ENCODE peak calls at places on chromosome 18, in eight cellular contexts. T is spleen, C is IMR-90, J is endothelial cell of umbilical vein, R is HepG2, Z is Peyer's patch, H is right lobe of liver, S is uterus. Q is an unnamed sample. For H3K36me3, the result is how much of the 10 kb centered on the place peaks cover.

GRCh38 chr18:33372442-33372841 is 68.1 kb downstream of the CCDC178 start:
- DNase-seq in C (no peak), R (no peak), T (no peak), Z (no peak), H (no peak), J (no peak), S (no peak), Q (no peak)

GRCh38 chr18:63603772-63604171 is 16.6 kb downstream of the SERPINB13 start:
- DNase-seq in S (no peak), T (no peak), H (no peak), C (peak), J (no peak), R (no peak), Z (no peak), Q (no peak)

GRCh38 chr18:30970201-30970816 is 72.2 kb downstream of the DSC3 start:
- DNase-seq in R (peak), T (no peak), S (no peak), Z (no peak), H (no peak), C (peak), J (peak), Q (no peak)

GRCh38 chr18:63213331-63213900 is 106.2 kb downstream of the BCL2 start:
- DNase-seq in J (no peak), S (no peak), T (no peak), C (no peak), H (no peak), R (no peak), Z (no peak), Q (no peak)

GRCh38 chr18:62331581-62332436 is 6.7 kb downstream of the TNFRSF11A start:
- DNase-seq in Z (no peak), C (peak), J (peak), T (peak), S (peak), R (no peak), H (no peak), Q (no peak)

GRCh38 chr18:366466-367053 is 98.7 kb upstream of the THOC1 start:
- DNase-seq in H (no peak), R (no peak), T (no peak), C (no peak), Z (no peak), S (no peak), J (no peak), Q (no peak)

GRCh38 chr18:48934400-48934707 is 16.4 kb downstream of the SMAD7 start:
- DNase-seq in T (no peak), R (no peak), Z (no peak), H (no peak), J (no peak), S (no peak), C (no peak), Q (no peak)

GRCh38 chr18:46158498-46158897 is 54.3 kb downstream of the HAUS1 start:
- DNase-seq in H (no peak), T (no peak), S (no peak), Z (no peak), J (no peak), R (no peak), C (peak), Q (no peak)

GRCh38 chr18:49876536-49876935 is 63.2 kb upstream of the ACAA2 start:
- DNase-seq in T (no peak), H (no peak), R (no peak), C (no peak), J (no peak), S (no peak), Z (no peak), Q (no peak)

GRCh38 chr18:421236-422155 is 79.0 kb downstream of the COLEC12 start:
- DNase-seq in T (no peak), S (no peak), J (peak), Z (no peak), C (peak), H (no peak), R (peak), Q (no peak)

GRCh38 chr18:23684515-23685197 is 4.6 kb upstream of the LAMA3 start:
- DNase-seq in H (no peak), R (peak), J (no peak), C (no peak), Z (no peak), T (no peak), S (peak), Q (no peak)
- H3K4me3 ChIP-seq in H (no peak), R (no peak), J (no peak), C (no peak), Z (no peak), T (no peak), S (no peak), Q (no peak)

DNA sequence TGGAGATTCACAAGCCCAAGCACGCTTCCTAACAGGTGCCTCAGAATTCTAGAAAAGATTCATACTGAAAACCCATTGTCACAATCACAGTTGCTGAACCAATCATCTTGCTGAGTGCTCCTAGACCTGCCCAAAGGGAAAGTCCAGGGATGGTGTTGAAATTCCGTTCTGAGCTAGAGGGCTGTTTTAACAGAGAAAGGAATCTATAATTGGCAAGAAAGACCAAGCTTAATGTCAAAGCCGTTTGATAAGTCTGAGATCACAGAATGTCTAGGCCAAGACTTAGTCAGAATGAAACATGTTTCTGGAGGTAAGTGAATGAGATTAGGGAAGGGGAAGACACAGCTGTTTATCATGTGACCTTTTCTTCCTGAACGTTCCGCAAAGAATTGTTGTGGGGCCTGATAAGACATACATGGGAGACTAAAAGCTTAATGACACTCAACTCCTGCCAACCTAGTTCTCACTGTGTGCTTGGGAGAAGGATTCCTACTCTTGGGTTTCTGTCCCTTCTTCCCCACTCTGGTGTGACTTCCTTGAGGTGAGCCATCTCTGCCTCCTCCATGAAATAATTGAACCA is 27.5 kb downstream of the PMAIP1 start:
- DNase-seq in T (no peak), J (peak), C (peak), Z (no peak), S (no peak), R (no peak), H (no peak), Q (no peak)
- TF ChIP-seq POLR2A in T (no peak), J (no peak), C (no peak), Z (no peak), S (no peak), R (no peak), H (no peak), Q (no peak)

GRCh38 chr18:55547705-55548056 is 40.3 kb downstream of the TCF4 start:
- DNase-seq in H (no peak), R (no peak), S (no peak), C (no peak), T (no peak), Z (no peak), J (no peak), Q (no peak)
- H3K36me3 ChIP-seq in H (under half), R (under half), S (under half), C (under half), T (under half), Z (under half), J (under half), Q (under half)

GRCh38 chr18:73774836-73775509 is 372.7 kb downstream of the FBXO15 start:
- DNase-seq in Z (no peak), R (no peak), T (no peak), J (no peak), H (no peak), C (no peak), S (no peak), Q (no peak)
- H3K4me3 ChIP-seq in Z (no peak), R (no peak), T (no peak), J (no peak), H (no peak), C (no peak), S (no peak), Q (no peak)

DNA sequence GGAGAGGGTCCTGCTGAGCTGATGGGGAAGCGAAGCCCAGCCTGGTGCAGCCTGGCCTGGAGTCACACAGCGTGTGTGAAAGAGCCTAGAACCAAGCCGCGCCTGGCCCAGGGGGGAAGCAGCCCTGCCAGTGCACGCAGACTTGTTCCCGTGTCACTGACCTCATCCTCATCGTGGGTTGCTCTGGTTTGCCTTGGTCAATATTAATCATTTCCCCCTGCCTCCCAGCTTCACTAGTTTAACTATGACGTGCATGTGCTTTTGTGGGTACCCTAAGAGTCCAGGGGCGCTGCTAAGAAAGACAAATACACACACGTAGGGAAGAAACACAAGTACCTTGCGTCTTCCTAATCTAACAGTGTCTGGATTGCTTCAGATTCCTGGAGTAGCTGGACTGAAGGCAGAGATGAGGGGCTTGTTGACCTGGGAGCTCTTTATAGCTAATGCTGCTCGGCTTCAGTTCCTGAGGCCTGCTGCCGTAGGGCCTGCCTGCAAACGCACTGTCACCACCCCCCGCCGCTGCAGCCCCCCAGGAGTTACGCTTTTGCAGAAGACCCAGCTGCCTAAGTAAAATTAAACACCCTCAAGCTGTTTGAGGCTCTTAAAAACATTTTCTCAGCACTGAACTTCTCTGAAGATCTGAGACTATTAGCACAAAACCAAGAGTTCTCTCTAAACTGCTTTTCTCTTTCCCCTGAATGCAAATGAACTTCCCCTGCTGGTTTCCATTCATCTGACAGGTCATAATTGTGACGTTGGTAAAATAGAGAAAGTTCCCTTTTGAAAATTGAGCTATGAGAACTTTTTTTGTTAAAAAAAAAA is 159.2 kb downstream of the FAM210A start:
- DNase-seq in H (peak), R (no peak), C (no peak), Z (peak), S (no peak), T (peak), J (no peak), Q (no peak)
- TF ChIP-seq POLR2A in H (no peak), R (no peak), C (no peak), Z (no peak), S (no peak), T (no peak), J (no peak), Q (no peak)

GRCh38 chr18:12315481-12315880 is 7.4 kb downstream of the TUBB6 start:
- DNase-seq in H (no peak), C (no peak), S (no peak), T (no peak), R (no peak), J (no peak), Z (no peak), Q (no peak)
- H3K36me3 ChIP-seq in H (under half), C (half or more), S (under half), T (under half), R (under half), J (under half), Z (under half), Q (half or more)

GRCh38 chr18:12093520-12094257 is at the start of gene ANKRD62:
- DNase-seq in H (no peak), T (no peak), Z (no peak), S (no peak), J (no peak), R (no peak), C (no peak), Q (no peak)
- H3K4me3 ChIP-seq in H (no peak), T (no peak), Z (no peak), S (no peak), J (no peak), R (no peak), C (no peak), Q (no peak)

DNA sequence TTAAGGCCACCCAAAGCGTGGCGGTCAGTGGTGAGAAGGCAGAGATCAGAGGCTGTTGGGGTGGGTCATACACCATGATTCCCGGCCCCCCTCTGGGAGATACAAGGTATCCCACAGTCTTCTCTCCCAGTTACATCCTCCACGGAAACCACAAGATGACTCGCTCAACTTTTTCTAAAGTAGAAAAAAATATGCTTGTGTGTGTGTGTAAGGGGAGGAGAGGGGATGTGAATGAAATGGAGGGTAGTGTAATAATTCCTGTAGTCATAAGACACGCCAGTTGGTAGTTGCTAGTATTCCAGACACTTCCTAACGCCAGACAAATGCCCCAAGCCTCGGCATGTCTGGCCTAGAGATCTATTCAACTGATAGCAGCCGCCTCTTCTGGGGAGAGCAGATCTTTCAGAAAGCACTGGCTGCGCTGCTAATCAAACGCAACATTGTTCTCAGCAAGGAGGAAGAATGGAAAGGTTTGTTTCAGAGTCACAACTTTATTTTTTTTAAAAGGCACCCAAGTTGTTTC is 143.5 kb downstream of the TGIF1 start:
- DNase-seq in J (no peak), Z (no peak), S (no peak), H (no peak), R (no peak), C (peak), T (no peak), Q (no peak)
- TF ChIP-seq POLR2A in J (no peak), Z (no peak), S (no peak), H (no peak), R (no peak), C (no peak), T (no peak), Q (no peak)

DNA sequence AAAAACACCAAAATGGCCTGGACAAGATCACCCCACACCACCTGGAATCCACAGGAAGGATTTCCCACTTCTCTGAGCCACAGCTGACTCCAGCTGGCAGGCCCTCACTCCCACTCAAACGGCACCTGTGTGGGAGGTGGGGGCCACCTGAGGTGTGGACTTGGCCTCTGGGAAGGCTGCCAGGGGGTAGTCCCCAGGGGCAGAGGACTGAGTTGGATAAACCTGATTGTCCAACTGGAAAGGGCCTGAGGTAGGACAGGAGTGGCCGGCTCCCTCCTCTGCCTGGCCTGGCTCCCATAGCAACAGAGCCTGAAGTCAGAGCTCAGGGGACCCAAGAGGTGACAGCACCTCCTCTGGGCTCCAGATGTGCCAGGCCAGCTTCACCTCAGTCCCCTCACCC is 300.2 kb downstream of the CELF4 start:
- DNase-seq in C (no peak), S (no peak), J (no peak), R (no peak), Z (no peak), T (no peak), H (no peak), Q (no peak)
- H3K36me3 ChIP-seq in C (under half), S (under half), J (under half), R (under half), Z (under half), T (under half), H (under half), Q (under half)